ENCODE peak calls at places on chromosome 15, in five cellular contexts. One of them, this sample, is unnamed. For H3K4me1, the result is how much of the 10 kb centered on the place peaks cover.

GRCh38 chr15:51380999-51381806 is 39.7 kb downstream of the GLDN start:
- DNase-seq in A549: peak
- DNase-seq in transverse colon: peak
- DNase-seq in testis: peak
- DNase-seq in kidney: no peak
- DNase-seq in this sample: peak

GRCh38 chr15:56936929-56937328 is 18.5 kb downstream of the TCF12 start:
- DNase-seq in A549: no peak
- DNase-seq in transverse colon: no peak
- DNase-seq in testis: no peak
- DNase-seq in kidney: no peak
- DNase-seq in this sample: no peak

GRCh38 chr15:29322407-29322806 is 52.8 kb upstream of the NSMCE3 start:
- DNase-seq in A549: no peak
- DNase-seq in transverse colon: no peak
- DNase-seq in testis: no peak
- DNase-seq in kidney: no peak
- DNase-seq in this sample: peak

GRCh38 chr15:70867911-70868467 is 14.0 kb upstream of the LARP6 start:
- DNase-seq in A549: no peak
- DNase-seq in transverse colon: no peak
- DNase-seq in testis: peak
- DNase-seq in kidney: no peak
- DNase-seq in this sample: peak

GRCh38 chr15:39459538-39459937 is 121.3 kb upstream of the THBS1 start:
- DNase-seq in A549: no peak
- DNase-seq in transverse colon: no peak
- DNase-seq in testis: no peak
- DNase-seq in kidney: no peak
- DNase-seq in this sample: no peak

GRCh38 chr15:69154026-69154425 is 6.4 kb upstream of the GLCE start:
- DNase-seq in A549: no peak
- DNase-seq in transverse colon: no peak
- DNase-seq in testis: no peak
- DNase-seq in kidney: no peak
- DNase-seq in this sample: no peak

GRCh38 chr15:55858661-55859060 is 115.7 kb upstream of the PRTG start:
- DNase-seq in A549: no peak
- DNase-seq in transverse colon: no peak
- DNase-seq in testis: no peak
- DNase-seq in kidney: no peak
- DNase-seq in this sample: no peak

GRCh38 chr15:69941931-69942471 is 155.7 kb downstream of the TLE3 start:
- DNase-seq in A549: no peak
- DNase-seq in transverse colon: no peak
- DNase-seq in testis: no peak
- DNase-seq in kidney: no peak
- DNase-seq in this sample: no peak

GRCh38 chr15:84889991-84890669 is 5.7 kb downstream of the SLC28A1 start:
- DNase-seq in A549: no peak
- DNase-seq in transverse colon: no peak
- DNase-seq in testis: no peak
- DNase-seq in kidney: no peak
- DNase-seq in this sample: no peak

GRCh38 chr15:40118473-40118872 is 9.8 kb upstream of the BMF start:
- DNase-seq in A549: no peak
- DNase-seq in transverse colon: no peak
- DNase-seq in testis: no peak
- DNase-seq in kidney: no peak
- DNase-seq in this sample: peak

GRCh38 chr15:45522931-45523331 is 376 bp upstream of the SLC30A4 start:
- DNase-seq in A549: no peak
- DNase-seq in transverse colon: no peak
- DNase-seq in testis: no peak
- DNase-seq in kidney: no peak
- DNase-seq in this sample: no peak

GRCh38 chr15:90571063-90571541 is 41.4 kb downstream of the CRTC3 start:
- DNase-seq in A549: no peak
- DNase-seq in transverse colon: peak
- DNase-seq in testis: peak
- DNase-seq in kidney: no peak
- DNase-seq in this sample: no peak

GRCh38 chr15:66165856-66166255 is 87.7 kb downstream of the MEGF11 start:
- DNase-seq in A549: no peak
- DNase-seq in transverse colon: no peak
- DNase-seq in testis: no peak
- DNase-seq in kidney: peak
- DNase-seq in this sample: no peak

GRCh38 chr15:89492111-89492641 is 4.2 kb downstream of the RHCG start:
- DNase-seq in A549: peak
- DNase-seq in transverse colon: no peak
- DNase-seq in testis: no peak
- DNase-seq in kidney: no peak
- DNase-seq in this sample: peak

GRCh38 chr15:52567886-52568568 is 803 bp downstream of the ARPP19 start:
- DNase-seq in A549: peak
- DNase-seq in transverse colon: peak
- DNase-seq in testis: peak
- DNase-seq in kidney: peak
- DNase-seq in this sample: no peak

GRCh38 chr15:45535486-45536042 is 13.0 kb upstream of the SLC30A4 start:
- DNase-seq in A549: no peak
- DNase-seq in transverse colon: no peak
- DNase-seq in testis: no peak
- DNase-seq in kidney: no peak
- DNase-seq in this sample: no peak

GRCh38 chr15:67064607-67065530 is 533 bp upstream of the SMAD3 start:
- DNase-seq in A549: no peak
- DNase-seq in transverse colon: peak
- DNase-seq in testis: peak
- DNase-seq in kidney: no peak
- DNase-seq in this sample: no peak

GRCh38 chr15:93017521-93017920 is 71.5 kb downstream of the RGMA start:
- DNase-seq in A549: no peak
- DNase-seq in transverse colon: no peak
- DNase-seq in testis: no peak
- DNase-seq in kidney: no peak
- DNase-seq in this sample: no peak

GRCh38 chr15:59326856-59327255 is 45.8 kb downstream of the MYO1E start:
- DNase-seq in A549: no peak
- DNase-seq in transverse colon: peak
- DNase-seq in testis: no peak
- DNase-seq in kidney: no peak
- DNase-seq in this sample: no peak

GRCh38 chr15:48413304-48413703 is 82.1 kb downstream of the DUT start:
- DNase-seq in A549: no peak
- DNase-seq in transverse colon: no peak
- DNase-seq in testis: no peak
- DNase-seq in kidney: no peak
- DNase-seq in this sample: peak

GRCh38 chr15:88393719-88394519 is 73.3 kb downstream of the MRPL46 start:
- DNase-seq in A549: no peak
- DNase-seq in transverse colon: no peak
- DNase-seq in testis: no peak
- DNase-seq in kidney: no peak
- DNase-seq in this sample: no peak

GRCh38 chr15:75646944-75647364 is 758 bp upstream of the SNX33 start:
- DNase-seq in A549: no peak
- DNase-seq in transverse colon: peak
- DNase-seq in testis: peak
- DNase-seq in kidney: peak
- DNase-seq in this sample: no peak

GRCh38 chr15:89801471-89802205 is 13.0 kb downstream of the ANPEP start:
- DNase-seq in A549: no peak
- DNase-seq in transverse colon: no peak
- DNase-seq in testis: no peak
- DNase-seq in kidney: peak
- DNase-seq in this sample: no peak

GRCh38 chr15:83243634-83244033 is 36.0 kb upstream of the HDGFL3 start:
- DNase-seq in A549: no peak
- DNase-seq in transverse colon: no peak
- DNase-seq in testis: no peak
- DNase-seq in kidney: no peak
- DNase-seq in this sample: no peak

GRCh38 chr15:22949074-22949547 is 31.1 kb downstream of the CYFIP1 start:
- DNase-seq in A549: no peak
- DNase-seq in transverse colon: peak
- DNase-seq in testis: peak
- DNase-seq in kidney: peak
- DNase-seq in this sample: peak

GRCh38 chr15:74312445-74313007 is 54.9 kb downstream of the CYP11A1 start:
- DNase-seq in A549: no peak
- DNase-seq in transverse colon: no peak
- DNase-seq in testis: no peak
- DNase-seq in kidney: no peak
- DNase-seq in this sample: no peak
- TF ChIP-seq CTCF in A549: no peak
- TF ChIP-seq CTCF in transverse colon: no peak
- TF ChIP-seq CTCF in testis: no peak
- TF ChIP-seq CTCF in kidney: no peak
- TF ChIP-seq CTCF in this sample: no peak

GRCh38 chr15:77567202-77567601 is 65.5 kb downstream of the LINGO1 start:
- DNase-seq in A549: no peak
- DNase-seq in transverse colon: no peak
- DNase-seq in testis: no peak
- DNase-seq in kidney: no peak
- DNase-seq in this sample: no peak
- H3K4me1 ChIP-seq in A549: under half
- H3K4me1 ChIP-seq in transverse colon: under half
- H3K4me1 ChIP-seq in testis: under half
- H3K4me1 ChIP-seq in kidney: under half
- H3K4me1 ChIP-seq in this sample: under half

GRCh38 chr15:60370804-60371700 is 26.7 kb downstream of the ANXA2 start:
- DNase-seq in A549: peak
- DNase-seq in transverse colon: peak
- DNase-seq in testis: peak
- DNase-seq in kidney: peak
- DNase-seq in this sample: peak
- TF ChIP-seq CTCF in A549: peak
- TF ChIP-seq CTCF in transverse colon: no peak
- TF ChIP-seq CTCF in testis: no peak
- TF ChIP-seq CTCF in kidney: no peak
- TF ChIP-seq CTCF in this sample: no peak

GRCh38 chr15:100330221-100330620 is 11.6 kb downstream of the ADAMTS17 start:
- DNase-seq in A549: no peak
- DNase-seq in transverse colon: no peak
- DNase-seq in testis: no peak
- DNase-seq in kidney: no peak
- DNase-seq in this sample: no peak
- H3K4me1 ChIP-seq in A549: under half
- H3K4me1 ChIP-seq in transverse colon: under half
- H3K4me1 ChIP-seq in testis: under half
- H3K4me1 ChIP-seq in kidney: under half
- H3K4me1 ChIP-seq in this sample: under half

GRCh38 chr15:63189955-63190691 is 717 bp downstream of the RAB8B start:
- DNase-seq in A549: no peak
- DNase-seq in transverse colon: no peak
- DNase-seq in testis: no peak
- DNase-seq in kidney: no peak
- DNase-seq in this sample: no peak

GRCh38 chr15:63190993-63191392 is 1.6 kb downstream of the RAB8B start:
- DNase-seq in A549: no peak
- DNase-seq in transverse colon: no peak
- DNase-seq in testis: no peak
- DNase-seq in kidney: no peak
- DNase-seq in this sample: no peak

GRCh38 chr15:63188247-63188936 is 1.0 kb upstream of the RAB8B start:
- DNase-seq in A549: no peak
- DNase-seq in transverse colon: no peak
- DNase-seq in testis: no peak
- DNase-seq in kidney: no peak
- DNase-seq in this sample: no peak

GRCh38 chr15:63187589-63188226 is 1.7 kb upstream of the RAB8B start:
- DNase-seq in A549: no peak
- DNase-seq in transverse colon: no peak
- DNase-seq in testis: no peak
- DNase-seq in kidney: no peak
- DNase-seq in this sample: no peak

DNA sequence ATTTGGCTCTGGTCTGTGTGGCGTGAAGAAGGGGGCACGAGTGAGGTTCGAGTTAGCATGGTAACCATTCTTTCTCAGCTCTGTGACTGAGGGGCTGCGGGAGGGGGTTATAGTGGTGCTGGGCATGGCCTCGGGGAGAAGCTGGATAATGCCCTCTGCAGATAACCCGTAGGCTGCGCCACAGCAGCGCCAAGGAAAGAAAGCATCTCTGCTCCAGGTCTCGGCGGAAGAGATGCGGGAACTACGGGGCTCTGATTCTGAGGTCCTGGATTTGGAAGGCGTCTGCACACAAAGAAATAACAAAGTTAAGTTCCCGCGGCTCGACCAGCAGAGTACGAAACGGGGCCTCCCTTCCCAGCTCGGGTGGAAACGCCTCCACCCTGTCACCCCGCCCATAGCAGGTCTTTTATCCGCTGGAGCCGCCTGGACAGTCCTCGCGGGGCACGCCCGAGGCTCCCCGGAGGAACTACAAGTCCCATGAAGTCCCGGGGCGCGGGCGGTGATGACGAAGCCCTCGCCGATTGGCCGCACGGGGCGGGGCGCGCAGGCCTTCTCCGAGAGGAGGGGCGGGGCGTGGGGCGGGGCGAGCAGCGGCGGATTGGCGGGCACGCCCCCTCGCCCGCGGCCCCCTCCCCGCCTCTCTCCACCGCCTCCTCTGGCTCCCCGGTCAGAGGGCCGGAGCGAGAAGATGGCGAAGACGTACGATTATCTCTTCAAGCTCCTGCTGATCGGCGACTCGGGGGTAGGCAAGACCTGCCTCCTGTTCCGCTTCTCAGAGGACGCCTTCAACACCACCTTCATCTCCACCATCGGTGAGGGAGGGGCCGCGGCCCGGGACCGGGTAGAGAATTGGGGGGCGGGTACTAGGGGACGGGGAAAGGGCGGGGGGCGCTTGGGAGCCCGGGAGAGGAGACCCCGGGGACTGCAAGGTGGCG is at the start of gene RAB8B:
- DNase-seq in A549: peak
- DNase-seq in transverse colon: peak
- DNase-seq in testis: peak
- DNase-seq in kidney: peak
- DNase-seq in this sample: peak
- TF ChIP-seq CTCF in A549: no peak
- TF ChIP-seq CTCF in transverse colon: no peak
- TF ChIP-seq CTCF in testis: no peak
- TF ChIP-seq CTCF in kidney: no peak
- TF ChIP-seq CTCF in this sample: no peak

DNA sequence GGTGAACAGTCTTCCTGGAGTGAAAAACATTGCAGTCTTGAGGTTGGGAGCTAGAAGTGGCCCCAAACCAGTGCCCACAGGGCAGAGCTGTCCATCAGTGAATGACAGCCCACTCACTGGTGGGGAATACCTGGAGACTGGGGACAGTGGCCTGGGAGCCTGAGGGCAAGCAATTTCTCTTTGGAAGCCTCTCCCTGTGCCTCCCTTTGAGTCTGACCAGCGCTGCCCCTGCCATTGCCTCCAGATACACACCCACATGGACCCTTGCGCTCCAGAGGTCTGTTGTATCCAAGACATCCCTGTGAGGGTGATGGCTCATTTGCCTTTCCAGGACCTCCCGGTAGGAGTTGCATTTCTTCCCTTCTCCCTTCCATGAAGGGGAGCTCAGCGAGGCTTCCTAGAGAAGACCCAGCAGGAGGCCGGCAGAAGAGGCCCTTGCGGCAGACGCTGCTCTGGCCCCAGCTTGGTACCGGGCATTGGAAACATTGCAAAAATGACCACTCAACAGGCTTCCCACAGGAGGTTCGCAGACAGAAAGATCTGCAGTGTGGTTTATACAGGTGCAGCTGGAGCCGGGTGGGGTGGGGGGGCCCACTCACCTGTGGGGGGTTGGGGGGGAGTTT is 38.5 kb downstream of the KLF13 start:
- DNase-seq in A549: no peak
- DNase-seq in transverse colon: no peak
- DNase-seq in testis: no peak
- DNase-seq in kidney: no peak
- DNase-seq in this sample: no peak
- H3K4me1 ChIP-seq in A549: under half
- H3K4me1 ChIP-seq in transverse colon: half or more
- H3K4me1 ChIP-seq in testis: half or more
- H3K4me1 ChIP-seq in kidney: half or more
- H3K4me1 ChIP-seq in this sample: half or more

This sample was measured in cardiac muscle cell.